ENCODE peak calls at places on chromosomes 4 and X, in eight cellular contexts. One of them, this sample, is unnamed.
A peak's percentile ranks its signal among the peaks of the same experiment; 100 is the strongest.

GRCh38 chr4:184163813-184164212 is 53.9 kb downstream of the ENPP6 start:
- DNase-seq in tibial artery: peak; percentile 38
- DNase-seq in RPMI8226: peak; percentile 27
- DNase-seq in body of pancreas: peak; percentile 73
- DNase-seq in CD4-positive, alpha-beta memory T cell: no peak
- DNase-seq in effector CD4-positive, alpha-beta T cell: no peak
- DNase-seq in stimulated activated CD8-positive, alpha-beta memory T cell treated with anti-CD3 and anti-CD28 coated beads, Interleukin-12 subunit alpha, Interleukin-12 subunit beta, amount 100 ng/mL, for 4 hours: no peak
- DNase-seq in psoas muscle: no peak
- DNase-seq in this sample: peak; percentile 29

GRCh38 chr4:138828926-138829325 is 186.7 kb upstream of the NOCT start:
- DNase-seq in CD4-positive, alpha-beta memory T cell: no peak
- DNase-seq in psoas muscle: no peak
- DNase-seq in tibial artery: no peak
- DNase-seq in effector CD4-positive, alpha-beta T cell: no peak
- DNase-seq in stimulated activated CD8-positive, alpha-beta memory T cell treated with anti-CD3 and anti-CD28 coated beads, Interleukin-12 subunit alpha, Interleukin-12 subunit beta, amount 100 ng/mL, for 4 hours: no peak
- DNase-seq in RPMI8226: no peak
- DNase-seq in body of pancreas: no peak
- DNase-seq in this sample: no peak

GRCh38 chr4:110085131-110085530 is 113.3 kb downstream of the ELOVL6 start:
- DNase-seq in stimulated activated CD8-positive, alpha-beta memory T cell treated with anti-CD3 and anti-CD28 coated beads, Interleukin-12 subunit alpha, Interleukin-12 subunit beta, amount 100 ng/mL, for 4 hours: no peak
- DNase-seq in CD4-positive, alpha-beta memory T cell: peak; percentile 26
- DNase-seq in effector CD4-positive, alpha-beta T cell: no peak
- DNase-seq in tibial artery: no peak
- DNase-seq in body of pancreas: no peak
- DNase-seq in RPMI8226: peak; percentile 23
- DNase-seq in psoas muscle: no peak
- DNase-seq in this sample: no peak

GRCh38 chr4:185693548-185694215 is 118.3 kb downstream of the SORBS2 start:
- DNase-seq in stimulated activated CD8-positive, alpha-beta memory T cell treated with anti-CD3 and anti-CD28 coated beads, Interleukin-12 subunit alpha, Interleukin-12 subunit beta, amount 100 ng/mL, for 4 hours: no peak
- DNase-seq in CD4-positive, alpha-beta memory T cell: no peak
- DNase-seq in body of pancreas: no peak
- DNase-seq in tibial artery: no peak
- DNase-seq in effector CD4-positive, alpha-beta T cell: no peak
- DNase-seq in psoas muscle: no peak
- DNase-seq in RPMI8226: no peak
- DNase-seq in this sample: no peak

GRCh38 chr4:106986486-106986885 is 49.6 kb downstream of the DKK2 start:
- DNase-seq in stimulated activated CD8-positive, alpha-beta memory T cell treated with anti-CD3 and anti-CD28 coated beads, Interleukin-12 subunit alpha, Interleukin-12 subunit beta, amount 100 ng/mL, for 4 hours: no peak
- DNase-seq in tibial artery: no peak
- DNase-seq in CD4-positive, alpha-beta memory T cell: no peak
- DNase-seq in effector CD4-positive, alpha-beta T cell: no peak
- DNase-seq in psoas muscle: no peak
- DNase-seq in body of pancreas: no peak
- DNase-seq in RPMI8226: no peak
- DNase-seq in this sample: peak; percentile 36

GRCh38 chr4:122873752-122874151 is 47.1 kb downstream of the FGF2 start:
- DNase-seq in body of pancreas: no peak
- DNase-seq in tibial artery: no peak
- DNase-seq in CD4-positive, alpha-beta memory T cell: no peak
- DNase-seq in psoas muscle: no peak
- DNase-seq in stimulated activated CD8-positive, alpha-beta memory T cell treated with anti-CD3 and anti-CD28 coated beads, Interleukin-12 subunit alpha, Interleukin-12 subunit beta, amount 100 ng/mL, for 4 hours: no peak
- DNase-seq in RPMI8226: no peak
- DNase-seq in effector CD4-positive, alpha-beta T cell: no peak
- DNase-seq in this sample: peak; percentile 29

GRCh38 chr4:3311095-3311372 is 18.2 kb downstream of the RGS12 start:
- DNase-seq in psoas muscle: no peak
- DNase-seq in CD4-positive, alpha-beta memory T cell: no peak
- DNase-seq in RPMI8226: no peak
- DNase-seq in effector CD4-positive, alpha-beta T cell: no peak
- DNase-seq in stimulated activated CD8-positive, alpha-beta memory T cell treated with anti-CD3 and anti-CD28 coated beads, Interleukin-12 subunit alpha, Interleukin-12 subunit beta, amount 100 ng/mL, for 4 hours: no peak
- DNase-seq in body of pancreas: no peak
- DNase-seq in tibial artery: peak; percentile 11
- DNase-seq in this sample: no peak

GRCh38 chr4:183540498-183540953 is 35.7 kb downstream of the ING2 start:
- DNase-seq in stimulated activated CD8-positive, alpha-beta memory T cell treated with anti-CD3 and anti-CD28 coated beads, Interleukin-12 subunit alpha, Interleukin-12 subunit beta, amount 100 ng/mL, for 4 hours: no peak
- DNase-seq in body of pancreas: peak; percentile 20
- DNase-seq in tibial artery: no peak
- DNase-seq in effector CD4-positive, alpha-beta T cell: no peak
- DNase-seq in CD4-positive, alpha-beta memory T cell: no peak
- DNase-seq in RPMI8226: no peak
- DNase-seq in psoas muscle: no peak
- DNase-seq in this sample: no peak

GRCh38 chr4:3708103-3708510 is 58.1 kb upstream of the ADRA2C start:
- DNase-seq in CD4-positive, alpha-beta memory T cell: no peak
- DNase-seq in psoas muscle: peak; percentile 45
- DNase-seq in RPMI8226: no peak
- DNase-seq in body of pancreas: peak; percentile 27
- DNase-seq in tibial artery: peak; percentile 74
- DNase-seq in effector CD4-positive, alpha-beta T cell: no peak
- DNase-seq in stimulated activated CD8-positive, alpha-beta memory T cell treated with anti-CD3 and anti-CD28 coated beads, Interleukin-12 subunit alpha, Interleukin-12 subunit beta, amount 100 ng/mL, for 4 hours: no peak
- DNase-seq in this sample: no peak

GRCh38 chr4:10664408-10664807 is 20.2 kb downstream of the CLNK start:
- DNase-seq in psoas muscle: no peak
- DNase-seq in body of pancreas: no peak
- DNase-seq in CD4-positive, alpha-beta memory T cell: no peak
- DNase-seq in stimulated activated CD8-positive, alpha-beta memory T cell treated with anti-CD3 and anti-CD28 coated beads, Interleukin-12 subunit alpha, Interleukin-12 subunit beta, amount 100 ng/mL, for 4 hours: no peak
- DNase-seq in tibial artery: peak; percentile 68
- DNase-seq in effector CD4-positive, alpha-beta T cell: no peak
- DNase-seq in RPMI8226: no peak
- DNase-seq in this sample: no peak

GRCh38 chr4:169649545-169650226 is 29.3 kb downstream of the CLCN3 start:
- DNase-seq in psoas muscle: no peak
- DNase-seq in body of pancreas: peak; percentile 60
- DNase-seq in CD4-positive, alpha-beta memory T cell: no peak
- DNase-seq in tibial artery: no peak
- DNase-seq in effector CD4-positive, alpha-beta T cell: no peak
- DNase-seq in stimulated activated CD8-positive, alpha-beta memory T cell treated with anti-CD3 and anti-CD28 coated beads, Interleukin-12 subunit alpha, Interleukin-12 subunit beta, amount 100 ng/mL, for 4 hours: no peak
- DNase-seq in RPMI8226: no peak
- DNase-seq in this sample: no peak

GRCh38 chrX:133610056-133610455 is 194.8 kb upstream of the GPC4 start:
- DNase-seq in CD4-positive, alpha-beta memory T cell: no peak
- DNase-seq in effector CD4-positive, alpha-beta T cell: no peak
- DNase-seq in tibial artery: no peak
- DNase-seq in stimulated activated CD8-positive, alpha-beta memory T cell treated with anti-CD3 and anti-CD28 coated beads, Interleukin-12 subunit alpha, Interleukin-12 subunit beta, amount 100 ng/mL, for 4 hours: no peak
- DNase-seq in RPMI8226: no peak
- DNase-seq in body of pancreas: no peak
- DNase-seq in psoas muscle: no peak
- DNase-seq in this sample: no peak

GRCh38 chr4:41693629-41694028 is 54.9 kb downstream of the PHOX2B start:
- DNase-seq in tibial artery: no peak
- DNase-seq in CD4-positive, alpha-beta memory T cell: no peak
- DNase-seq in psoas muscle: no peak
- DNase-seq in RPMI8226: peak; percentile 17
- DNase-seq in stimulated activated CD8-positive, alpha-beta memory T cell treated with anti-CD3 and anti-CD28 coated beads, Interleukin-12 subunit alpha, Interleukin-12 subunit beta, amount 100 ng/mL, for 4 hours: no peak
- DNase-seq in body of pancreas: no peak
- DNase-seq in effector CD4-positive, alpha-beta T cell: no peak
- DNase-seq in this sample: peak; percentile 71

GRCh38 chrX:154458116-154458953 is at the start of gene PLXNA3:
- DNase-seq in effector CD4-positive, alpha-beta T cell: peak; percentile 60
- DNase-seq in tibial artery: no peak
- DNase-seq in stimulated activated CD8-positive, alpha-beta memory T cell treated with anti-CD3 and anti-CD28 coated beads, Interleukin-12 subunit alpha, Interleukin-12 subunit beta, amount 100 ng/mL, for 4 hours: peak; percentile 48
- DNase-seq in CD4-positive, alpha-beta memory T cell: peak; percentile 78
- DNase-seq in body of pancreas: peak; percentile 48
- DNase-seq in RPMI8226: peak; percentile 52
- DNase-seq in psoas muscle: peak; percentile 68
- DNase-seq in this sample: no peak

GRCh38 chr4:61210186-61210939 is 10.2 kb downstream of the ADGRL3 start:
- DNase-seq in effector CD4-positive, alpha-beta T cell: no peak
- DNase-seq in stimulated activated CD8-positive, alpha-beta memory T cell treated with anti-CD3 and anti-CD28 coated beads, Interleukin-12 subunit alpha, Interleukin-12 subunit beta, amount 100 ng/mL, for 4 hours: no peak
- DNase-seq in RPMI8226: no peak
- DNase-seq in tibial artery: no peak
- DNase-seq in CD4-positive, alpha-beta memory T cell: no peak
- DNase-seq in body of pancreas: no peak
- DNase-seq in psoas muscle: no peak
- DNase-seq in this sample: no peak

GRCh38 chrX:32483534-32484136 is 727.7 kb downstream of the DMD start:
- DNase-seq in psoas muscle: no peak
- DNase-seq in CD4-positive, alpha-beta memory T cell: no peak
- DNase-seq in RPMI8226: no peak
- DNase-seq in body of pancreas: no peak
- DNase-seq in stimulated activated CD8-positive, alpha-beta memory T cell treated with anti-CD3 and anti-CD28 coated beads, Interleukin-12 subunit alpha, Interleukin-12 subunit beta, amount 100 ng/mL, for 4 hours: no peak
- DNase-seq in effector CD4-positive, alpha-beta T cell: no peak
- DNase-seq in tibial artery: no peak
- DNase-seq in this sample: peak; percentile 56

GRCh38 chrX:10190367-10190766 is 33.6 kb downstream of the CLCN4 start:
- DNase-seq in body of pancreas: peak; percentile 26
- DNase-seq in effector CD4-positive, alpha-beta T cell: no peak
- DNase-seq in psoas muscle: no peak
- DNase-seq in tibial artery: peak; percentile 41
- DNase-seq in CD4-positive, alpha-beta memory T cell: no peak
- DNase-seq in stimulated activated CD8-positive, alpha-beta memory T cell treated with anti-CD3 and anti-CD28 coated beads, Interleukin-12 subunit alpha, Interleukin-12 subunit beta, amount 100 ng/mL, for 4 hours: no peak
- DNase-seq in RPMI8226: peak; percentile 64
- DNase-seq in this sample: peak; percentile 73

GRCh38 chr4:176377705-176378302 is 58.0 kb downstream of the SPCS3 start:
- DNase-seq in body of pancreas: no peak
- DNase-seq in effector CD4-positive, alpha-beta T cell: no peak
- DNase-seq in CD4-positive, alpha-beta memory T cell: no peak
- DNase-seq in stimulated activated CD8-positive, alpha-beta memory T cell treated with anti-CD3 and anti-CD28 coated beads, Interleukin-12 subunit alpha, Interleukin-12 subunit beta, amount 100 ng/mL, for 4 hours: no peak
- DNase-seq in psoas muscle: no peak
- DNase-seq in tibial artery: no peak
- DNase-seq in RPMI8226: no peak
- DNase-seq in this sample: peak; percentile 81

GRCh38 chrX:42274151-42274550 is 350.8 kb upstream of the CASK start:
- DNase-seq in effector CD4-positive, alpha-beta T cell: no peak
- DNase-seq in tibial artery: no peak
- DNase-seq in RPMI8226: no peak
- DNase-seq in CD4-positive, alpha-beta memory T cell: no peak
- DNase-seq in psoas muscle: no peak
- DNase-seq in body of pancreas: no peak
- DNase-seq in stimulated activated CD8-positive, alpha-beta memory T cell treated with anti-CD3 and anti-CD28 coated beads, Interleukin-12 subunit alpha, Interleukin-12 subunit beta, amount 100 ng/mL, for 4 hours: no peak
- DNase-seq in this sample: no peak

GRCh38 chrX:153723351-153724251 is 586 bp downstream of the BCAP31 start:
- DNase-seq in effector CD4-positive, alpha-beta T cell: peak; percentile 56
- DNase-seq in RPMI8226: peak; percentile 73
- DNase-seq in psoas muscle: peak; percentile 63
- DNase-seq in CD4-positive, alpha-beta memory T cell: no peak
- DNase-seq in tibial artery: no peak
- DNase-seq in body of pancreas: peak; percentile 37
- DNase-seq in stimulated activated CD8-positive, alpha-beta memory T cell treated with anti-CD3 and anti-CD28 coated beads, Interleukin-12 subunit alpha, Interleukin-12 subunit beta, amount 100 ng/mL, for 4 hours: peak; percentile 21
- DNase-seq in this sample: peak; percentile 61

GRCh38 chrX:56797966-56798711 is 69.1 kb downstream of the NBDY start:
- DNase-seq in tibial artery: no peak
- DNase-seq in psoas muscle: peak; percentile 63
- DNase-seq in CD4-positive, alpha-beta memory T cell: no peak
- DNase-seq in RPMI8226: peak; percentile 33
- DNase-seq in stimulated activated CD8-positive, alpha-beta memory T cell treated with anti-CD3 and anti-CD28 coated beads, Interleukin-12 subunit alpha, Interleukin-12 subunit beta, amount 100 ng/mL, for 4 hours: no peak
- DNase-seq in body of pancreas: peak; percentile 16
- DNase-seq in effector CD4-positive, alpha-beta T cell: no peak
- DNase-seq in this sample: no peak

GRCh38 chr4:14070289-14070880 is 442.9 kb upstream of the BOD1L1 start:
- DNase-seq in effector CD4-positive, alpha-beta T cell: no peak
- DNase-seq in CD4-positive, alpha-beta memory T cell: no peak
- DNase-seq in tibial artery: no peak
- DNase-seq in stimulated activated CD8-positive, alpha-beta memory T cell treated with anti-CD3 and anti-CD28 coated beads, Interleukin-12 subunit alpha, Interleukin-12 subunit beta, amount 100 ng/mL, for 4 hours: no peak
- DNase-seq in psoas muscle: no peak
- DNase-seq in RPMI8226: no peak
- DNase-seq in body of pancreas: no peak
- DNase-seq in this sample: no peak

GRCh38 chrX:153401133-153401764 is at the start of gene PNMA6E:
- DNase-seq in stimulated activated CD8-positive, alpha-beta memory T cell treated with anti-CD3 and anti-CD28 coated beads, Interleukin-12 subunit alpha, Interleukin-12 subunit beta, amount 100 ng/mL, for 4 hours: no peak
- DNase-seq in body of pancreas: no peak
- DNase-seq in CD4-positive, alpha-beta memory T cell: no peak
- DNase-seq in effector CD4-positive, alpha-beta T cell: no peak
- DNase-seq in tibial artery: no peak
- DNase-seq in psoas muscle: no peak
- DNase-seq in RPMI8226: no peak
- DNase-seq in this sample: no peak

GRCh38 chrX:154374361-154375155 is at the start of gene FLNA:
- DNase-seq in body of pancreas: peak; percentile 62
- DNase-seq in effector CD4-positive, alpha-beta T cell: no peak
- DNase-seq in RPMI8226: peak; percentile 69
- DNase-seq in tibial artery: peak; percentile 41
- DNase-seq in CD4-positive, alpha-beta memory T cell: no peak
- DNase-seq in psoas muscle: peak; percentile 64
- DNase-seq in stimulated activated CD8-positive, alpha-beta memory T cell treated with anti-CD3 and anti-CD28 coated beads, Interleukin-12 subunit alpha, Interleukin-12 subunit beta, amount 100 ng/mL, for 4 hours: peak; percentile 33
- DNase-seq in this sample: no peak

GRCh38 chr4:1240721-1241465 is 8.0 kb downstream of the CTBP1 start:
- DNase-seq in RPMI8226: no peak
- DNase-seq in effector CD4-positive, alpha-beta T cell: no peak
- DNase-seq in psoas muscle: peak; percentile 50
- DNase-seq in CD4-positive, alpha-beta memory T cell: no peak
- DNase-seq in tibial artery: peak; percentile 15
- DNase-seq in body of pancreas: no peak
- DNase-seq in stimulated activated CD8-positive, alpha-beta memory T cell treated with anti-CD3 and anti-CD28 coated beads, Interleukin-12 subunit alpha, Interleukin-12 subunit beta, amount 100 ng/mL, for 4 hours: no peak
- DNase-seq in this sample: no peak

GRCh38 chr4:72430050-72430449 is 139.0 kb downstream of the ADAMTS3 start:
- DNase-seq in CD4-positive, alpha-beta memory T cell: no peak
- DNase-seq in effector CD4-positive, alpha-beta T cell: no peak
- DNase-seq in tibial artery: no peak
- DNase-seq in RPMI8226: no peak
- DNase-seq in body of pancreas: no peak
- DNase-seq in stimulated activated CD8-positive, alpha-beta memory T cell treated with anti-CD3 and anti-CD28 coated beads, Interleukin-12 subunit alpha, Interleukin-12 subunit beta, amount 100 ng/mL, for 4 hours: no peak
- DNase-seq in psoas muscle: no peak
- DNase-seq in this sample: peak; percentile 3

GRCh38 chrX:108439434-108439883 is at the start of gene COL4A5:
- DNase-seq in stimulated activated CD8-positive, alpha-beta memory T cell treated with anti-CD3 and anti-CD28 coated beads, Interleukin-12 subunit alpha, Interleukin-12 subunit beta, amount 100 ng/mL, for 4 hours: no peak
- DNase-seq in CD4-positive, alpha-beta memory T cell: no peak
- DNase-seq in psoas muscle: peak; percentile 61
- DNase-seq in tibial artery: peak; percentile 26
- DNase-seq in RPMI8226: no peak
- DNase-seq in body of pancreas: peak; percentile 33
- DNase-seq in effector CD4-positive, alpha-beta T cell: no peak
- DNase-seq in this sample: no peak

GRCh38 chr4:165095291-165095690 is 17.4 kb downstream of the TMEM192 start:
- DNase-seq in CD4-positive, alpha-beta memory T cell: no peak
- DNase-seq in effector CD4-positive, alpha-beta T cell: no peak
- DNase-seq in tibial artery: no peak
- DNase-seq in RPMI8226: no peak
- DNase-seq in body of pancreas: no peak
- DNase-seq in psoas muscle: no peak
- DNase-seq in stimulated activated CD8-positive, alpha-beta memory T cell treated with anti-CD3 and anti-CD28 coated beads, Interleukin-12 subunit alpha, Interleukin-12 subunit beta, amount 100 ng/mL, for 4 hours: no peak
- DNase-seq in this sample: no peak